ENCODE peak calls at places on chromosomes 2 and 18, in seven cellular contexts. R, M, A, X, F, E and K are unnamed samples.

GRCh38 chr2:59296279-59296678 is 1055.2 kb upstream of the FANCL start:
- DNase-seq in R (no peak), M (no peak), A (no peak), X (no peak), F (no peak), E (no peak), K (no peak)

GRCh38 chr2:18422416-18423165 is 137.9 kb downstream of the RDH14 start:
- DNase-seq in R (no peak), M (no peak), A (no peak), X (no peak), F (no peak), E (no peak), K (no peak)

GRCh38 chr2:230684222-230685164 is 28.1 kb upstream of the CAB39 start:
- DNase-seq in R (no peak), M (no peak), A (no peak), X (peak), F (no peak), E (no peak), K (no peak)

GRCh38 chr2:6986251-6986893 is 69.2 kb downstream of the RNF144A start:
- DNase-seq in R (no peak), M (no peak), A (no peak), X (no peak), F (no peak), E (no peak), K (no peak)

GRCh38 chr2:204982303-204982702 is 437.0 kb downstream of the PARD3B start:
- DNase-seq in R (no peak), M (no peak), A (no peak), X (no peak), F (no peak), E (no peak), K (no peak)

GRCh38 chr2:106191511-106192016 is 2.5 kb downstream of the UXS1 start:
- DNase-seq in R (no peak), M (no peak), A (no peak), X (no peak), F (no peak), E (no peak), K (no peak)

GRCh38 chr2:20524412-20525040 is 77.7 kb downstream of the RHOB start:
- DNase-seq in R (no peak), M (no peak), A (no peak), X (no peak), F (no peak), E (no peak), K (no peak)

GRCh38 chr2:28004086-28004485 is 113.6 kb downstream of the BABAM2 start:
- DNase-seq in R (no peak), M (no peak), A (no peak), X (no peak), F (no peak), E (no peak), K (no peak)

GRCh38 chr2:66822186-66822585 is 387.3 kb downstream of the MEIS1 start:
- DNase-seq in R (no peak), M (no peak), A (no peak), X (no peak), F (no peak), E (no peak), K (no peak)

GRCh38 chr2:107001964-107002696 is 116.2 kb upstream of the ST6GAL2 start:
- DNase-seq in R (no peak), M (no peak), A (no peak), X (no peak), F (no peak), E (no peak), K (no peak)

GRCh38 chr2:204114294-204114693 is 177.7 kb downstream of the ICOS start:
- DNase-seq in R (no peak), M (no peak), A (no peak), X (no peak), F (no peak), E (no peak), K (no peak)

GRCh38 chr18:25053484-25053883 is 298.5 kb downstream of the ZNF521 start:
- DNase-seq in R (no peak), M (no peak), A (no peak), X (no peak), F (no peak), E (no peak), K (no peak)

GRCh38 chr2:233460726-233461431 is 105.7 kb downstream of the USP40 start:
- DNase-seq in R (no peak), M (peak), A (no peak), X (no peak), F (no peak), E (no peak), K (no peak)

GRCh38 chr2:199455533-199456382 is 2.0 kb downstream of the SATB2 start:
- DNase-seq in R (no peak), M (peak), A (no peak), X (peak), F (no peak), E (peak), K (peak)

GRCh38 chr2:215883799-215884198 is 129.6 kb downstream of the MREG start:
- DNase-seq in R (no peak), M (no peak), A (no peak), X (no peak), F (no peak), E (no peak), K (no peak)

GRCh38 chr2:223047260-223047761 is 4.7 kb upstream of the KCNE4 start:
- DNase-seq in R (no peak), M (no peak), A (no peak), X (peak), F (no peak), E (no peak), K (no peak)

GRCh38 chr2:197706839-197707207 is 1.7 kb downstream of the MARS2 start:
- DNase-seq in R (no peak), M (no peak), A (no peak), X (no peak), F (no peak), E (no peak), K (no peak)

GRCh38 chr2:170715932-170716777 is 1.0 kb downstream of the SP5 start:
- DNase-seq in R (no peak), M (no peak), A (no peak), X (no peak), F (no peak), E (no peak), K (no peak)

GRCh38 chr2:98623657-98624056 is 15.3 kb downstream of the UNC50 start:
- DNase-seq in R (no peak), M (no peak), A (no peak), X (no peak), F (no peak), E (no peak), K (no peak)

GRCh38 chr18:68435581-68435980 is 279.3 kb downstream of the TMX3 start:
- DNase-seq in R (no peak), M (no peak), A (no peak), X (no peak), F (no peak), E (no peak), K (no peak)